ENCODE peak calls at places on chromosomes 12 and 14, in four cellular contexts. H is stimulated activated naive CD8-positive, alpha-beta T cell treated with anti-CD3 and anti-CD28 coated beads, Interleukin-15, Interleukin-2, amounts not matched to agents 100 U/mL and 50 U/mL, for 24 hours; Z is AG20443; N is HFF-Myc. M is an unnamed sample.

GRCh38 chr12:100554608-100555077 is 18.8 kb upstream of the GAS2L3 start:
- DNase-seq in H (no peak), Z (peak), N (peak), M (peak)

GRCh38 chr12:132804426-132804861 is 24.2 kb downstream of the GOLGA3 start:
- DNase-seq in H (no peak), Z (no peak), N (no peak), M (no peak)

GRCh38 chr12:120713861-120714482 is 3.7 kb downstream of the UNC119B start:
- DNase-seq in H (peak), Z (peak), N (peak), M (peak)

GRCh38 chr12:15788266-15789214 is 648 bp downstream of the EPS8 start:
- DNase-seq in H (peak), Z (peak), N (no peak), M (peak)

GRCh38 chr14:75985618-75986438 is at the start of gene IFT43:
- DNase-seq in H (peak), Z (peak), N (no peak), M (peak)

GRCh38 chr12:15856097-15856982 is 25.8 kb upstream of the STRAP start:
- DNase-seq in H (peak), Z (peak), N (peak), M (no peak)

GRCh38 chr12:69052613-69053408 is 119.8 kb upstream of the CPM start:
- DNase-seq in H (peak), Z (peak), N (peak), M (peak)

GRCh38 chr12:29616664-29617409 is 119.4 kb upstream of the OVCH1 start:
- DNase-seq in H (no peak), Z (peak), N (no peak), M (no peak)

GRCh38 chr12:57549203-57549908 is 488 bp upstream of the KIF5A start:
- DNase-seq in H (no peak), Z (no peak), N (no peak), M (no peak)

GRCh38 chr14:60652674-60653387 is 3.6 kb upstream of the SIX1 start:
- DNase-seq in H (no peak), Z (no peak), N (no peak), M (no peak)

GRCh38 chr14:101979666-101980065 is 15.3 kb downstream of the DYNC1H1 start:
- DNase-seq in H (no peak), Z (no peak), N (no peak), M (no peak)

GRCh38 chr12:110957652-110958051 is 37.3 kb upstream of the MYL2 start:
- DNase-seq in H (no peak), Z (no peak), N (no peak), M (no peak)

GRCh38 chr12:69916541-69917270 is 91.7 kb downstream of the MYRFL start:
- DNase-seq in H (no peak), Z (peak), N (no peak), M (no peak)

GRCh38 chr12:617304-617915 is 45.8 kb downstream of the NINJ2 start:
- DNase-seq in H (no peak), Z (peak), N (no peak), M (no peak)

GRCh38 chr12:60173213-60174170 is 577.7 kb downstream of the SLC16A7 start:
- DNase-seq in H (no peak), Z (no peak), N (no peak), M (no peak)

GRCh38 chr12:6535960-6536847 is 1.9 kb downstream of the GAPDH start:
- DNase-seq in H (peak), Z (no peak), N (no peak), M (no peak)

GRCh38 chr14:90518075-90518940 is 121.5 kb downstream of the CALM1 start:
- DNase-seq in H (no peak), Z (no peak), N (no peak), M (no peak)

GRCh38 chr12:112855375-112855774 is 51.4 kb upstream of the OAS1 start:
- DNase-seq in H (no peak), Z (no peak), N (no peak), M (peak)

GRCh38 chr12:105214670-105215375 is 21.2 kb downstream of the APPL2 start:
- DNase-seq in H (no peak), Z (no peak), N (no peak), M (no peak)

GRCh38 chr12:103930787-103931536 is 752 bp downstream of the HSP90B1 start:
- DNase-seq in H (peak), Z (peak), N (no peak), M (no peak)

GRCh38 chr12:99392091-99392850 is 255.3 kb upstream of the GARIN6 start:
- DNase-seq in H (no peak), Z (no peak), N (no peak), M (no peak)

GRCh38 chr12:27277846-27278260 is 33.8 kb downstream of the STK38L start:
- DNase-seq in H (peak), Z (peak), N (peak), M (no peak)

GRCh38 chr14:61533513-61534255 is 161.6 kb upstream of the HIF1A start:
- DNase-seq in H (no peak), Z (no peak), N (no peak), M (no peak)

GRCh38 chr12:132075026-132075713 is 68.9 kb downstream of the DDX51 start:
- DNase-seq in H (no peak), Z (no peak), N (no peak), M (no peak)

GRCh38 chr12:8609061-8609570 is 3.5 kb downstream of the AICDA start:
- DNase-seq in H (no peak), Z (peak), N (peak), M (no peak)